ENCODE peak calls at places on chromosomes 13 and 19, in four cellular contexts. One of them, this sample, is unnamed.

GRCh38 chr13:51765142-51765515 is 38.8 kb downstream of the DHRS12 start:
- DNase-seq in suprapubic skin: no peak
- DNase-seq in IMR-90: no peak
- DNase-seq in body of pancreas: no peak
- DNase-seq in this sample: no peak

GRCh38 chr19:56973713-56974553 is 133.4 kb upstream of the PEG3 start:
- DNase-seq in IMR-90: no peak
- DNase-seq in suprapubic skin: no peak
- DNase-seq in body of pancreas: no peak
- DNase-seq in this sample: no peak

GRCh38 chr19:860481-861098 is 1.1 kb downstream of the CFD start:
- DNase-seq in body of pancreas: peak
- DNase-seq in suprapubic skin: no peak
- DNase-seq in IMR-90: peak
- DNase-seq in this sample: peak

GRCh38 chr13:27638521-27638920 is 16.8 kb downstream of the POLR1D start:
- DNase-seq in suprapubic skin: no peak
- DNase-seq in body of pancreas: no peak
- DNase-seq in IMR-90: peak
- DNase-seq in this sample: no peak

GRCh38 chr19:56508282-56508778 is 675 bp downstream of the ZNF471 start:
- DNase-seq in body of pancreas: peak
- DNase-seq in suprapubic skin: no peak
- DNase-seq in IMR-90: no peak
- DNase-seq in this sample: no peak

GRCh38 chr19:409006-409514 is at the start of gene C2CD4C:
- DNase-seq in IMR-90: no peak
- DNase-seq in suprapubic skin: peak
- DNase-seq in body of pancreas: peak
- DNase-seq in this sample: peak

GRCh38 chr13:42041017-42041683 is 7.3 kb upstream of the DGKH start:
- DNase-seq in IMR-90: peak
- DNase-seq in suprapubic skin: no peak
- DNase-seq in body of pancreas: peak
- DNase-seq in this sample: peak

GRCh38 chr19:18603255-18603957 is 3.2 kb downstream of the CRLF1 start:
- DNase-seq in suprapubic skin: no peak
- DNase-seq in IMR-90: no peak
- DNase-seq in body of pancreas: no peak
- DNase-seq in this sample: peak

GRCh38 chr13:44577236-44578063 is 1.3 kb upstream of the TSC22D1 start:
- DNase-seq in body of pancreas: peak
- DNase-seq in suprapubic skin: peak
- DNase-seq in IMR-90: peak
- DNase-seq in this sample: peak
- TF ChIP-seq POLR2A in body of pancreas: peak
- TF ChIP-seq POLR2A in suprapubic skin: peak
- TF ChIP-seq POLR2A in IMR-90: peak
- TF ChIP-seq POLR2A in this sample: no peak

DNA sequence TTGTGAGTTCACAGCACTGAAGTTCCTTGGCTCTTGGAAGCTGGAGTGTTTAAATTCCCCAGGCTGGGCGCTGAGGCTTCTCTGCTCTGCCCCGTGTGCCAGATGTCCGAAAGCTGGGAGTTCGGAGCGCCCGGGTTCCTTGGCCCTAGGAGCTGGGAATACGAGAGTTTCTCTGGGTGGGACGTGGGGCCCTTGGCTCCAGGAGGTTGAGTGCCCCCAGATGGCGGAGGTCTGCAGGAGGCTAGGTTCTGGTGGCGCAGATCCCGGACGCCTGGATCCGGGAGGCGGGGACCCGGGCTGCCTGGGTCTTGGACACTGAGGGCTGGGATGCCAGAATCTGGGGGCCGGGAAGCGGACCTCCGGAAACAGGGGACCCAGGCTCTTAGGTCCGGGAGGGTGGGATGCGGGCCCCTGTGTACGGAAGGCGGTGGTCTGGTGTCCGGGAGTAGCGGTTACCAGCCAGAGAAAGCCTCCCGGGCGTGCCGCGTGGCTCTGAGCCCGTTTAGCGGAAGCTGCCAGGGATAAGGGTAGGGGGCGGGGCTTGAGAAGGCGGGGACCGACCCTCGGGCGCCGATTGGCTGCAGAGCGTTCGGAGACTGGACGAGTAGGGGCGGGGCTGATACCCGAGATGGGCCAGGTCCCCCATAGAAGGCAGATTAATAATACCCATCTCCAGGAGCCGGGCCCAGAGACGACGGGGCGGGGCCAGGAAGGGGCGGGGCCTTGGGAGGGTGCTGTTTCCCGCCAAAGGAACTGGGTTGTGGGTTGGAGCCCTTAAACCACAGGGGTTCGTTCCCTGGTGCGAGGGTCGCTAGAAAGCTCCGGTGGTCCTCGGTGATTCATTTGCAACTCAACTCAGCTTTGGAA is at the start of gene SLC1A5:
- DNase-seq in IMR-90: peak
- DNase-seq in body of pancreas: peak
- DNase-seq in suprapubic skin: peak
- DNase-seq in this sample: peak
- TF ChIP-seq POLR2A in IMR-90: peak
- TF ChIP-seq POLR2A in body of pancreas: peak
- TF ChIP-seq POLR2A in suprapubic skin: peak
- TF ChIP-seq POLR2A in this sample: no peak

GRCh38 chr13:38693168-38693567 is 6.3 kb downstream of the FREM2 start:
- DNase-seq in IMR-90: no peak
- DNase-seq in suprapubic skin: no peak
- DNase-seq in body of pancreas: no peak
- DNase-seq in this sample: no peak
- TF ChIP-seq POLR2A in IMR-90: no peak
- TF ChIP-seq POLR2A in suprapubic skin: no peak
- TF ChIP-seq POLR2A in body of pancreas: no peak
- TF ChIP-seq POLR2A in this sample: no peak

DNA sequence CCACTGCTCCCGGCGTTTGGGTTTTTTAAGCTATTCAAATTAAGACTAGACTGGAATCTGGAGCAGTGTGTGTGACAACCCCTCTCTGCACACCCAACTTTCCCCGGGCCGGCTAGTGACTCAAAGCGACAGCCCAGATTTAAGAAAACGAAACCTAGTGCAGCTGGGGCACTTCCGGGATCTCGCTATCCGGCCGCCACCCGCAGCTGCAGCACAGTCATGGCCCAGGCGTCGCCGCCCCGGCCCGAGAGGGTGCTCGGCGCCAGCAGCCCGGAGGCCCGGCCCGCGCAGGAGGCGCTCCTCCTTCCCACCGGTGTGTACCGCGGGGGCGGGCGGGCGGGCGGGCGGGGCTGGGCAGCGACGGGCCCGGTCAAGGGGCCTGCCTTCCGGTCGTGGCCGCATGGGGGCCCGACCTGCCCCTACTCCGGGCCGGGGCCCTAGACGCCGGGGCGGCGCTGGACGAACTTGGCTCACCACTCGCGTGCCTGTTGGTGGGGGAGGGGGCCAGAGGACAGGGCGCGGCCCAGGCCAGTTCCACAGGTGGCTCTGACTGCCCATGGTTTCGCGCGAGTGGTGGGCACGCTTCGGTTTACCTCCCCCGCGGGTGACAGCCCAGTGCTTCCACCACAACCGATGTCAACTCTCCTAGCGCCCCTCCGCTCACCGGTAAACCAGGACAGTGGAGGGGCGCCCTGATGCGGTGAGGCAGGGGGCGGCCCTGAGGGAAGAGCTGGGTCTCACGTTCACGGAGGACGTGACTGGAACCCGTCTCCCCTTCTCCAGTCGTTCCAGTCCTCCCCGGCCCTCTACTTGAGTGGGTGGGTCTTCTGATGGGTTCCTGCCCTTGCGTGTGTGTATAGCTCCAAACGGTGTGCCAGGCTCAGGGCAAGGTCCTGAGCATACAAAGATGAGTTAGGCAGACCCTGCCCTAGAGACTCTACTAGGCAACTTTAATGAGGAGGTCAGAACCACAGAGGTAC is at the start of gene PHF11:
- DNase-seq in IMR-90: peak
- DNase-seq in body of pancreas: peak
- DNase-seq in suprapubic skin: peak
- DNase-seq in this sample: peak
- TF ChIP-seq POLR2A in IMR-90: peak
- TF ChIP-seq POLR2A in body of pancreas: peak
- TF ChIP-seq POLR2A in suprapubic skin: no peak
- TF ChIP-seq POLR2A in this sample: no peak

GRCh38 chr19:14694867-14695266 is 5.0 kb downstream of the ZNF333 start:
- DNase-seq in IMR-90: no peak
- DNase-seq in suprapubic skin: no peak
- DNase-seq in body of pancreas: no peak
- DNase-seq in this sample: no peak

GRCh38 chr19:14686411-14686810 is 3.4 kb upstream of the ZNF333 start:
- DNase-seq in suprapubic skin: no peak
- DNase-seq in IMR-90: peak
- DNase-seq in body of pancreas: no peak
- DNase-seq in this sample: no peak

GRCh38 chr19:14695471-14695870 is 5.6 kb downstream of the ZNF333 start:
- DNase-seq in suprapubic skin: no peak
- DNase-seq in body of pancreas: no peak
- DNase-seq in IMR-90: no peak
- DNase-seq in this sample: no peak

GRCh38 chr19:14689598-14690503 is at the start of gene ZNF333:
- DNase-seq in suprapubic skin: peak
- DNase-seq in IMR-90: peak
- DNase-seq in body of pancreas: peak
- DNase-seq in this sample: peak
- TF ChIP-seq POLR2A in suprapubic skin: peak
- TF ChIP-seq POLR2A in IMR-90: peak
- TF ChIP-seq POLR2A in body of pancreas: peak
- TF ChIP-seq POLR2A in this sample: no peak

DNA sequence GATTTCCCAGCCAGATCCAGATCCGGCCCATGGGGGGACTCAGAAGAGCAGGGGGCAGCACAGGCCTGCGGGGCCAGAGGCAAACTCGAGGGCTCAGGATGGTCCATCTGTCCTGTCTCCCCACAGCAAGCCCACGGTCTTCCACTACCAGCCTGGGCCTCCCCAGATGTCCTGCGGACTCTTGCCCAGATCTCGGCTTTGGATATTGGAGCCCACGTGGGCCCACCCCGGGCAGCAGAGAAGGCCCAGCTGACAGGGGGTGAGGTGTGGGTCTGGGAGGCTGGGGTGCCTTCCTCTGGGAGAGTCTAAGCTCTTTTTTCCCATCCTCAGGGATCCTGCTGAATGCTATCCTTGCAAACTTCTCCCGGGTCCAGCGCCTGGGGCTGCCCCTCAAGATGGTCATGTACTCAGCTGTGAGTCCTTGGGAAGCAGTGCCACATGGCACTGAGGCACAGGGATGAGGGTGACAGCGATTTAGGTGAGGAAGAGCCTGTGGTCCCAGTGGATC is 3.4 kb downstream of the ACP4 start:
- DNase-seq in body of pancreas: no peak
- DNase-seq in suprapubic skin: no peak
- DNase-seq in IMR-90: no peak
- DNase-seq in this sample: no peak
- TF ChIP-seq POLR2A in body of pancreas: no peak
- TF ChIP-seq POLR2A in suprapubic skin: no peak
- TF ChIP-seq POLR2A in IMR-90: no peak
- TF ChIP-seq POLR2A in this sample: no peak

GRCh38 chr13:97432917-97433726 is 847 bp upstream of the RAP2A start:
- DNase-seq in body of pancreas: peak
- DNase-seq in suprapubic skin: peak
- DNase-seq in IMR-90: peak
- DNase-seq in this sample: peak
- TF ChIP-seq POLR2A in body of pancreas: peak
- TF ChIP-seq POLR2A in suprapubic skin: no peak
- TF ChIP-seq POLR2A in IMR-90: no peak
- TF ChIP-seq POLR2A in this sample: no peak